ENCODE peak calls at places on chromosomes 4 and X, in seven cellular contexts. O is dorsolateral prefrontal cortex, G is H9, B is tibial artery, Y is fibroblast of the aortic adventitia, S is body of pancreas, R is fibroblast of lung. V is an unnamed sample.
A peak's percentile ranks its signal among the peaks of the same experiment; 100 is the strongest.

GRCh38 chr4:103786014-103786413 is 66.2 kb upstream of the TACR3 start:
- DNase-seq in O (no peak), G (peak; percentile 67), B (no peak), Y (peak; percentile 45), S (no peak), R (peak; percentile 0), V (no peak)

GRCh38 chr4:114184901-114185300 is 205.5 kb upstream of the ARSJ start:
- DNase-seq in O (no peak), G (no peak), B (no peak), Y (no peak), S (no peak), R (no peak), V (no peak)

GRCh38 chrX:131704136-131704695 is 160.3 kb downstream of the OR13H1 start:
- DNase-seq in O (peak; percentile 54), G (no peak), B (no peak), Y (peak; percentile 96), S (no peak), R (no peak), V (no peak)

GRCh38 chr4:80229590-80229989 is 32.3 kb downstream of the PRDM8 start:
- DNase-seq in O (no peak), G (no peak), B (no peak), Y (no peak), S (no peak), R (no peak), V (no peak)

GRCh38 chrX:44975666-44976263 is 102.8 kb downstream of the KDM6A start:
- DNase-seq in O (no peak), G (no peak), B (no peak), Y (peak; percentile 15), S (no peak), R (no peak), V (no peak)

GRCh38 chrX:10582945-10583344 is 37.4 kb downstream of the MID1 start:
- DNase-seq in O (no peak), G (no peak), B (no peak), Y (peak; percentile 75), S (no peak), R (peak; percentile 79), V (no peak)

GRCh38 chrX:120819126-120819525 is 56.5 kb downstream of the CT47B1 start:
- DNase-seq in O (no peak), G (no peak), B (no peak), Y (no peak), S (no peak), R (no peak), V (no peak)

GRCh38 chr4:1721666-1722550 is 587 bp downstream of the TACC3 start:
- DNase-seq in O (no peak), G (peak; percentile 27), B (no peak), Y (no peak), S (no peak), R (no peak), V (no peak)

GRCh38 chr4:71406459-71406963 is 67.7 kb downstream of the SLC4A4 start:
- DNase-seq in O (no peak), G (no peak), B (no peak), Y (peak; percentile 45), S (no peak), R (peak; percentile 33), V (no peak)

GRCh38 chr4:67776746-67777145 is 22.6 kb upstream of the GNRHR start:
- DNase-seq in O (no peak), G (peak; percentile 31), B (no peak), Y (no peak), S (no peak), R (no peak), V (no peak)

GRCh38 chr4:41957634-41958033 is 22.4 kb downstream of the TMEM33 start:
- DNase-seq in O (no peak), G (no peak), B (no peak), Y (no peak), S (no peak), R (peak; percentile 17), V (no peak)

GRCh38 chrX:102712967-102713677 is 874 bp downstream of the GPRASP2 start:
- DNase-seq in O (no peak), G (peak; percentile 36), B (peak; percentile 72), Y (peak; percentile 72), S (peak; percentile 67), R (peak; percentile 55), V (peak; percentile 66)